ENCODE peak calls at places on chromosomes 5 and 9, in ten cellular contexts. Y is upper lobe of right lung, N is AG04449, M is lower lobe of right lung, B is BJ, K is neural progenitor cell, H is kidney, F is lung, O is sigmoid colon, U is esophagus squamous epithelium. A is an unnamed sample.

GRCh38 chr5:21817668-21818419 is 1035.3 kb downstream of the CDH12 start:
- DNase-seq in Y (no peak), N (no peak), M (no peak), B (no peak), K (no peak), H (no peak), F (no peak), O (no peak), U (no peak), A (no peak)

GRCh38 chr9:36704148-36704547 is 131.5 kb downstream of the MELK start:
- DNase-seq in Y (no peak), N (no peak), M (no peak), B (no peak), K (no peak), H (no peak), F (no peak), O (no peak), U (no peak), A (no peak)

GRCh38 chr5:142938201-142938600 is 168.0 kb downstream of the ARHGAP26 start:
- DNase-seq in Y (no peak), N (no peak), M (no peak), B (no peak), K (no peak), H (no peak), F (no peak), O (no peak), U (no peak), A (no peak)

GRCh38 chr5:108312258-108312657 is 69.6 kb downstream of the FBXL17 start:
- DNase-seq in Y (no peak), N (no peak), M (no peak), B (no peak), K (no peak), H (no peak), F (no peak), O (no peak), U (no peak), A (no peak)

GRCh38 chr5:40678021-40678939 is 1.4 kb upstream of the PTGER4 start:
- DNase-seq in Y (no peak), N (no peak), M (no peak), B (no peak), K (no peak), H (no peak), F (no peak), O (no peak), U (no peak), A (no peak)

GRCh38 chr5:119386945-119387344 is 31.1 kb downstream of the TNFAIP8 start:
- DNase-seq in Y (no peak), N (no peak), M (no peak), B (no peak), K (no peak), H (no peak), F (no peak), O (no peak), U (no peak), A (no peak)

GRCh38 chr9:97300586-97300985 is 6.9 kb upstream of the CCDC180 start:
- DNase-seq in Y (no peak), N (no peak), M (no peak), B (no peak), K (no peak), H (no peak), F (peak; percentile 42), O (no peak), U (no peak), A (no peak)

GRCh38 chr5:127697894-127698600 is 5.1 kb upstream of the CCDC192 start:
- DNase-seq in Y (no peak), N (no peak), M (no peak), B (no peak), K (no peak), H (no peak), F (no peak), O (no peak), U (no peak), A (peak; percentile 36)

DNA sequence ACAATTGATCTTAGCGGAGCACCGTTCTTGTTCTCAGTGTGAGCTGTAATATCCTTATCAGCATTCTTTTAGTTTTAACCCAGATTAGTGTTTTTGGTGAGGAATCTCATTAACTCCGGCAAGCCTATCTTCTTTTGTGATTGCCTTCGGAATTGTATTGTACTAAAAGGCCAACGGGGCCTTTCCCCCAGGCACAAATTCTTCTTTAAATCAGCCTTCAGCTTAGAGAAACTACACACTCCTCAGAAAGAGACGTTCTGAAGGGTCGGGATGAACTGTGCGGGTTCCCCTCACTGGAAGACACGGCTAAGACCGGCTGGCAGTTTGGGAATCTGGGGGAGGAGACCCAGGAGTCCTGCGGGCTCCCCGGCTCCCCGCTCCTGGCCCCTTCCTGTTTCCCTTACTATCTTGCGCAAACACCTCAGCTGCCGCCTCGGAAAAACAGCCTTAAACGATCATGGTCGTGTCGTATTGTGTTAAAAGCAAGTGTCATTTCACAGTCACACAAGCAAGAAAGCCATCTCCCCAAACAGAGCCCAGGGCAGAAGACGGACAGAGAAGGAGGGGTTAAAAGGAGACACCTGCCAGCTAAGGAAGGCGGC is 353.1 kb upstream of the IRX2 start:
- DNase-seq in Y (peak; percentile 40), N (no peak), M (no peak), B (no peak), K (peak; percentile 87), H (no peak), F (no peak), O (no peak), U (no peak), A (no peak)
- H3K4me3 ChIP-seq in Y (no peak overlapping the region), N (no peak overlapping the region), M (no peak overlapping the region), B (no peak overlapping the region), K (peak overlapping the region; percentile 8), H (no peak overlapping the region), F (no peak overlapping the region), O (no peak overlapping the region), U (no peak overlapping the region), A (no peak overlapping the region)

DNA sequence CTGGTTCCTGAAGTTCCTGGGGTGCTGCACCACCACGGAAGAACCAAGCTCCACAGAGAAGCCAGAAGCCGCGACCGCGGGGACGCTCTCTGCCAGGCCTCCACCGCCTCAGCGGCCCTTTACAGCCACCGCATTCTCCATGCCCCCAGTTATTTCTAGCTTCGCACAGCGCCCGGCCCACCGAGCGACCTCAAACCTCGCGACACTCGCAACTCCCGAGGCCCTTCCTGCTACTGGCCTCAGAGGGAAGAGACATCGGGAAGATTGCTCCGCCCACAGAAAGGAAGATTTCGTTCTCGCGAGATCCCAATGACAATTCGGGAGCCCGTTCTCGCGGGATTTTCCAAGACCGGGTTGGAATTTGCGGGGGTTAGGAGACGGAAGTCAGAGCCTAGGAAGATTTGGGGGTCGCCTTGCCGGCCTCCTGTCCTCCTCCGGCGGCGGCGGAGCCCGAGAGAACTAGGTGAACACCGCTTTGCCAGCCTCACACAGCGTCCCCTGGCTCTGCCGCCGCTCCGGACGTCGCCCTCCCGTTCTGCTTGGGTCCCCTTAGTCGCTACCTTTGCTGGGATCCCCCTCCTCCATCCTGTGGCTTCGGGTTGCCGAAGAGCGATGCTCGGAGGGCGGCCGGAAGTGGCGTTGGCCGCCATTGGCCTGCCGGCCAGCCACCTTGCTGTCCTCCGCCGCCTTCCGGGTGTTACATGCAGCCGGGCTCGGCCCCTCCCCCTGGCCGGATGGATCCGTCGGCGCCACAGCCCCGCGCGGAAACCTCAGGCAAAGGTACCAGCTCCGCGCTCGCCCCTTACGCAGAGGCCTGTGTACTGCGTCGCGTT is at the start of gene ERCC6L2:
- DNase-seq in Y (peak; percentile 97), N (peak; percentile 91), M (peak; percentile 97), B (peak; percentile 97), K (peak; percentile 99), H (peak; percentile 98), F (peak; percentile 96), O (peak; percentile 98), U (peak; percentile 75), A (peak; percentile 99)
- TF ChIP-seq CTCF in Y (no peak), N (no peak), M (no peak), B (peak; percentile 12), K (no peak), H (peak; percentile 10), F (no peak), O (no peak), U (peak; percentile 26), A (no peak)

GRCh38 chr9:91151014-91151740 is 210.5 kb downstream of the AUH start:
- DNase-seq in Y (no peak), N (peak; percentile 97), M (no peak), B (peak; percentile 97), K (no peak), H (no peak), F (no peak), O (no peak), U (no peak), A (peak; percentile 91)
- H3K4me3 ChIP-seq in Y (no peak overlapping the region), N (peak overlapping the region; percentile 7), M (no peak overlapping the region), B (no peak overlapping the region), K (no peak overlapping the region), H (no peak overlapping the region), F (no peak overlapping the region), O (no peak overlapping the region), U (no peak overlapping the region), A (no peak overlapping the region)

DNA sequence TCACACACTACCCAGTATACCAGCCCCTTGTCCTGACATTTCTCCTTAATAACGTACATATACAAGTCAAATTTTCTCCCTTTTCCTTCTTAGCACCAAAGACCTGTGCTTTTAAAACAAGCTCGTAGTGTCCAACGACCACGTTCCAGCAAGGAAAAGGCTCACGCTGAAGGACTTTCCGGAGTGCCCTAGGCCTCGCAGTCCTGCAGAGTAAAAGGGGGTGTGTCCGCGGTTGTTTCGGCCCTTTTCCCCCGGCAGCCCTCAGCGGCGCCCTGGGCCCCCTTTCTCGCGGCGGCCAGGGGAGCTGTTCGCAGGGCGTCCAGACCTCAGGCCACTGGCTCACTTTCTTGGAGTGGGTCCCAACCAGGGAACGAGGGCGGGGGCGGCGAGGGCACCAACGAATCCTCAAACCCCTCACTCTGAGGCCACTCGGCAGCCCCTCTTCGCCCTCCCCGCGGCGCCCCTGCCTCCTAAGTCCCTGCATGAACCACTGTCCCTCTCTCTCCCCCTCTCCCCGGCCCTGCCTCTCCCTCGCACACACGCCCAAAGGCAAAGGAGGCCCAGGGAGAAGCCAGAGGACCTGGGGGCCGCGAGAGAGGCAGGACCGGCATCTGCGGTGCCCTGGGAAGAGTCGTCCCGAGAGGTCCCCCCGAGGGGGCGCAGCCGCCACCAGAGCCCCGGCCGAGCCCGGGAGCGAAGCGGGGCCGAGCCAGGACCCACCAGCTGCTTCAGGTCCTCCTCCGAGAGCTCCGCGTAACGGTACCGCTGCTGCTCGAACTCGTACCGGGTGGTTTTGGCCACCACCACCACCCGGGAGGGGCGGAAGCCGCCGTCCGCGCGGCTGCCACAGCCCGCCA is 718 bp downstream of the NADK2 start:
- DNase-seq in Y (peak; percentile 80), N (no peak), M (peak; percentile 67), B (no peak), K (peak; percentile 82), H (peak; percentile 88), F (peak; percentile 53), O (peak; percentile 82), U (peak; percentile 21), A (peak; percentile 84)
- TF ChIP-seq CTCF in Y (no peak), N (peak; percentile 4), M (no peak), B (no peak), K (no peak), H (no peak), F (no peak), O (no peak), U (no peak), A (no peak)

A was measured in foreskin fibroblast.